ENCODE peak calls at places on chromosomes 6 and 20, in six cellular contexts. D, P, Y, E, Q and R are unnamed samples. For H3K4me1, the result is how much of the 10 kb centered on the place peaks cover.

GRCh38 chr20:63782051-63782471 is 42.5 kb downstream of the SLC2A4RG start:
- DNase-seq in Q (no peak), P (no peak), D (no peak), E (no peak), Y (no peak), R (no peak)

GRCh38 chr20:49594143-49594928 is 26.4 kb upstream of the PTGIS start:
- DNase-seq in E (peak), Y (peak), Q (no peak), D (no peak), P (peak), R (no peak)

GRCh38 chr20:18394363-18394762 is 72.5 kb downstream of the DZANK1 start:
- DNase-seq in P (no peak), Q (no peak), E (no peak), D (no peak), Y (no peak), R (no peak)

GRCh38 chr20:59158673-59159072 is 4.9 kb upstream of the ZNF831 start:
- DNase-seq in Q (no peak), E (no peak), Y (no peak), P (no peak), D (no peak), R (no peak)

GRCh38 chr6:21053612-21054011 is 519.4 kb downstream of the CDKAL1 start:
- DNase-seq in Q (no peak), Y (no peak), E (no peak), P (no peak), D (no peak), R (no peak)

GRCh38 chr20:13348301-13349239 is 127.5 kb downstream of the ISM1 start:
- DNase-seq in Y (no peak), E (no peak), D (peak), P (no peak), Q (no peak), R (no peak)

GRCh38 chr6:56148488-56149190 is 98.7 kb downstream of the COL21A1 start:
- DNase-seq in Q (no peak), D (no peak), Y (no peak), E (no peak), P (no peak), R (no peak)

GRCh38 chr6:30167101-30167500 is 3.8 kb downstream of the TRIM15 start:
- DNase-seq in P (no peak), D (no peak), Y (no peak), E (no peak), Q (no peak), R (no peak)

GRCh38 chr6:7194657-7195056 is 86.9 kb downstream of the RREB1 start:
- DNase-seq in Y (no peak), D (no peak), E (no peak), Q (no peak), P (no peak), R (no peak)

GRCh38 chr6:7188492-7188891 is 80.7 kb downstream of the RREB1 start:
- DNase-seq in E (no peak), D (no peak), Y (no peak), P (no peak), Q (no peak), R (no peak)

GRCh38 chr6:7189101-7189721 is 81.5 kb downstream of the RREB1 start:
- DNase-seq in D (no peak), P (no peak), E (no peak), Y (no peak), Q (no peak), R (no peak)

GRCh38 chr6:7193122-7193521 is 85.4 kb downstream of the RREB1 start:
- DNase-seq in D (no peak), Q (no peak), P (no peak), E (no peak), Y (no peak), R (no peak)

GRCh38 chr6:7190791-7191190 is 83.0 kb downstream of the RREB1 start:
- DNase-seq in E (no peak), P (no peak), Y (no peak), Q (no peak), D (no peak), R (no peak)
- TF ChIP-seq POLR2A in E (no peak), P (no peak), Y (no peak), Q (no peak), D (no peak), R (no peak)

DNA sequence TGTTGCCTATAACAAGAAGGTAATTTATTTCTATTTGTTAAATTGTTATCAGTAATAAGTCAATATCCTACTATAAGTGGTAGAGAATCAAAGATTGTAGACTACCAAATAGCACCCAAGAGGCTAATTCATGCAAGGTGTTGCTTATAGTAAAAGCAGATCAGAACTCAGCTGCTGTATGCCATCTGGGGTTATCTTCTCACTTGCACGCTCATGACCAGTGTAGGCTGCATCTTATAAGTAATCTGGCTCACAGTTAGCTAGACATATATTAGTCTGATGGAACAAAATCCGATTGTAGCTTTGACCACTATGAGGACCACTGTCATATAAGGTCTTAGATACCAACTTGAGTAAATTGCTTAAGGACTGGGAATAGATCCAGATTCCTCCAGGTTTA is 17.1 kb downstream of the TOP1 start:
- DNase-seq in D (no peak), Q (no peak), P (no peak), E (no peak), Y (no peak), R (no peak)
- H3K4me1 ChIP-seq in D (under half), Q (under half), P (under half), E (under half), Y (under half), R (under half)

GRCh38 chr6:158229823-158230222 is 61.7 kb downstream of the GTF2H5 start:
- DNase-seq in P (no peak), Y (no peak), D (no peak), Q (no peak), E (no peak), R (no peak)

GRCh38 chr6:158233214-158233795 is 65.2 kb downstream of the GTF2H5 start:
- DNase-seq in Y (peak), Q (no peak), E (no peak), P (no peak), D (no peak), R (no peak)

GRCh38 chr6:158230967-158231550 is 62.9 kb downstream of the GTF2H5 start:
- DNase-seq in D (no peak), P (no peak), Q (no peak), E (no peak), Y (no peak), R (no peak)

GRCh38 chr6:158231551-158232444 is 63.6 kb downstream of the GTF2H5 start:
- DNase-seq in E (peak), Q (peak), D (peak), Y (peak), P (peak), R (peak)

DNA sequence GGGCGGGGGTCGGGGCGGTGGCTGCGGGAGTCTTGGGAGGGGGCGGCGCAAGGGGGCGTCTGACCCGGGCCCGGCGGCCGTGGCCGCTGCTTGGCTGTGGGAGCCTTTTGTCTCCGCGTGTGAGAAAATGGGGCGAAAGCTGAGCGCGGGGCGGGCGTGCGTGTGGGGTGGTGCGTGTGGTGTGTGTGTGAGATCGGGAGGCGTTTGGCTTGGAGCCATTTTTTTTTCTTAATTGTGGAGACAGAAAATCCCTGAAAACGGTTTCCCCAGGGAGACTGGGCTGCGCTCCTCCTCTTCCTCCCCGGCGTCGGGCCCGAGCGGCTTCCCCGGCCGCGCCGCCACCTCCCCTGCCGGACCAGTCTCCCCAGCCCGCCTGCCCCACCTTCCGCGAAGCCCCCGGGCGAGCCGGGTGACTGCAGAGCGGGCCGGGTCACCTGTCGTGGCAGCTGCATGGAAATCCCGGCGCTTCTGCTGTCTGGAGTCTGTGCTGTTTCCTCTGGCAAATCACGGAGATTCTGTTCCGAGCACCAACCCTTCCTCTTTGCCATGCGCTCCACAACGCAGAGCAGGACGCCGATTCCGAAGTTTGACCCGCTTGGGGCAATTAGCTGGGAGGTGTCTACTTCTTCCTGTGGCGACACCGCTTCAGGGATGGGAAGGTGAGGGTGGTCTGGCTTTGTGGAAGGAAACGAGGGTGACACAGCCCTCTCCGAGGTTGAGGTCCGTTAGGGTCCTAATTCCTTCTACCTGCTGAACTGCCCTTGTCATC is 64.5 kb downstream of the GTF2H5 start:
- DNase-seq in Q (peak), E (peak), D (peak), Y (peak), P (peak), R (peak)
- TF ChIP-seq POLR2A in Q (no peak), E (no peak), D (no peak), Y (peak), P (no peak), R (no peak)

GRCh38 chr6:42448906-42449659 is 2.6 kb downstream of the TRERF1 start:
- DNase-seq in E (no peak), Y (no peak), D (no peak), P (no peak), Q (no peak), R (no peak)

GRCh38 chr6:42446370-42446769 is 5.4 kb downstream of the TRERF1 start:
- DNase-seq in E (no peak), D (no peak), Y (no peak), Q (no peak), P (no peak), R (no peak)

GRCh38 chr6:42450314-42451145 is 1.2 kb downstream of the TRERF1 start:
- DNase-seq in Q (no peak), D (no peak), Y (peak), E (peak), P (peak), R (no peak)

GRCh38 chr6:42449917-42450313 is 1.8 kb downstream of the TRERF1 start:
- DNase-seq in E (no peak), P (no peak), Q (no peak), D (no peak), Y (no peak), R (no peak)

DNA sequence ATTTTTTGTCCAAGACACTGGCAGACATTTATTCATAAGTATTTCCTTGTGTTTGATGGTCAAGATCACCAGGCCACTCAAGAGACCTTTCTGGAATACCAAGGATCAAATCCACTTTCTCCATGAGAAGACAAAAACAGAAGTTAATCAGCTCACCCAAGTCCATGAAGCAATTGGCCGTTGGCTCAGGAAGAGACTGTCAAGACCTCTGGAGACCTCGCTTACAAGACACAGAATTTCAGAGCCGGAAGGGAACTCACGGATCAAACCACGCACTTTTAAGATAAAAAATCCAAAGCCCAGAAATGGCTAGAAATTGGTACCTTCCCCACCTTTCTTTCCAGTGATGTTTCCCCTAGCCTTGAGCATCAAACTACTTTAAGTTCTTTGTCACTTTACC is 3.3 kb downstream of the TRERF1 start:
- DNase-seq in E (no peak), Q (no peak), P (no peak), Y (no peak), D (no peak), R (no peak)
- H3K4me1 ChIP-seq in E (under half), Q (under half), P (under half), Y (under half), D (under half), R (under half)